ENCODE peak calls at places on chromosomes 7 and 10, in six cellular contexts. G is epithelial cell of esophagus; D is IMR-90; T is stimulated activated CD4-positive, alpha-beta T cell treated with anti-CD3 and anti-CD28 coated beads, Interleukin-1b, Interleukin-23, amount 100 ng/mL, for 24 hours; L is B cell; B is NCI-H1436. N is an unnamed sample.

GRCh38 chr10:98215378-98215777 is 52.6 kb downstream of the LOXL4 start:
- DNase-seq in G (no peak), D (no peak), T (no peak), L (no peak), B (no peak), N (no peak)

GRCh38 chr7:26375604-26376207 is 84.0 kb downstream of the SNX10 start:
- DNase-seq in G (no peak), D (no peak), T (no peak), L (no peak), B (no peak), N (no peak)

GRCh38 chr7:130490888-130491771 is 755 bp upstream of the MEST start:
- DNase-seq in G (peak), D (peak), T (no peak), L (peak), B (no peak), N (no peak)

GRCh38 chr7:28296571-28297483 is 115.5 kb upstream of the CREB5 start:
- DNase-seq in G (peak), D (peak), T (peak), L (no peak), B (peak), N (peak)

GRCh38 chr10:15083674-15084501 is 4.7 kb downstream of the ACBD7 start:
- DNase-seq in G (no peak), D (no peak), T (no peak), L (no peak), B (no peak), N (no peak)

GRCh38 chr10:97623277-97623676 is 10.0 kb downstream of the MORN4 start:
- DNase-seq in G (no peak), D (no peak), T (no peak), L (no peak), B (no peak), N (no peak)

GRCh38 chr7:101244385-101245146 is at the start of gene FIS1:
- DNase-seq in G (peak), D (peak), T (peak), L (peak), B (peak), N (peak)

GRCh38 chr7:130351664-130352015 is 7.0 kb downstream of the CPA5 start:
- DNase-seq in G (no peak), D (no peak), T (no peak), L (no peak), B (no peak), N (no peak)

GRCh38 chr7:21617916-21618390 is 75.1 kb downstream of the DNAH11 start:
- DNase-seq in G (peak), D (peak), T (no peak), L (no peak), B (no peak), N (peak)

GRCh38 chr10:125093199-125093841 is 67.0 kb downstream of the CTBP2 start:
- DNase-seq in G (peak), D (peak), T (no peak), L (no peak), B (no peak), N (peak)

GRCh38 chr10:91172348-91172747 is 48.1 kb upstream of the PCGF5 start:
- DNase-seq in G (no peak), D (no peak), T (no peak), L (no peak), B (no peak), N (no peak)

GRCh38 chr7:66771795-66772194 is 31.3 kb downstream of the RABGEF1 start:
- DNase-seq in G (no peak), D (no peak), T (no peak), L (no peak), B (no peak), N (no peak)

GRCh38 chr7:1220000-1220726 is 12.5 kb upstream of the UNCX start:
- DNase-seq in G (no peak), D (no peak), T (no peak), L (no peak), B (no peak), N (no peak)

GRCh38 chr10:132001238-132001977 is 19.7 kb upstream of the BNIP3 start:
- DNase-seq in G (peak), D (peak), T (no peak), L (no peak), B (peak), N (no peak)

GRCh38 chr10:67763499-67764011 is 67.6 kb upstream of the CTNNA3 start:
- DNase-seq in G (peak), D (peak), T (peak), L (peak), B (peak), N (no peak)

GRCh38 chr7:137572071-137572784 is 228.7 kb upstream of the PTN start:
- DNase-seq in G (no peak), D (no peak), T (no peak), L (no peak), B (no peak), N (no peak)

GRCh38 chr7:64098-64521 is 128.3 kb upstream of the FAM20C start:
- DNase-seq in G (peak), D (peak), T (no peak), L (no peak), B (peak), N (peak)

N was measured in MCF 10A.